ENCODE peak calls at places on chromosomes 7 and 10, in five cellular contexts. S is GF-D8, P is SW 1271, C is hypothalamus, L is tibial artery. F is an unnamed sample.

GRCh38 chr10:28328346-28328745 is 25.5 kb upstream of the MPP7 start:
- DNase-seq in S (no peak), P (no peak), C (no peak), L (no peak), F (no peak)

GRCh38 chr7:50735327-50735726 is 47.4 kb downstream of the GRB10 start:
- DNase-seq in S (no peak), P (no peak), C (no peak), L (no peak), F (no peak)

GRCh38 chr10:80281292-80281691 is 8.2 kb downstream of the MAT1A start:
- DNase-seq in S (no peak), P (no peak), C (no peak), L (no peak), F (no peak)

GRCh38 chr7:138981332-138982203 is at the start of gene KIAA1549:
- DNase-seq in S (peak; percentile 37), P (peak; percentile 40), C (peak; percentile 15), L (no peak), F (peak; percentile 59)

GRCh38 chr10:118792501-118792900 is 37.7 kb upstream of the CACUL1 start:
- DNase-seq in S (peak; percentile 5), P (no peak), C (no peak), L (no peak), F (peak; percentile 9)

GRCh38 chr10:97584060-97584797 is at the start of gene HOGA1:
- DNase-seq in S (no peak), P (peak; percentile 12), C (peak; percentile 95), L (peak; percentile 96), F (peak; percentile 60)

GRCh38 chr7:88254721-88255120 is 34.9 kb upstream of the SRI start:
- DNase-seq in S (no peak), P (no peak), C (no peak), L (no peak), F (no peak)

GRCh38 chr10:52464725-52465124 is 150.6 kb downstream of the DKK1 start:
- DNase-seq in S (no peak), P (no peak), C (no peak), L (no peak), F (no peak)

GRCh38 chr7:101728888-101729883 is 88.2 kb upstream of the CUX1 start:
- DNase-seq in S (peak; percentile 79), P (no peak), C (no peak), L (no peak), F (peak; percentile 91)

GRCh38 chr7:4631021-4631663 is 51.0 kb upstream of the FOXK1 start:
- DNase-seq in S (no peak), P (no peak), C (no peak), L (no peak), F (no peak)

GRCh38 chr7:37987732-37988131 is 67.3 kb downstream of the EPDR1 start:
- DNase-seq in S (no peak), P (no peak), C (no peak), L (no peak), F (no peak)

GRCh38 chr7:26490631-26491624 is 199.3 kb downstream of the SNX10 start:
- DNase-seq in S (no peak), P (no peak), C (no peak), L (no peak), F (no peak)

F was measured in fibroblast of pulmonary artery.